ENCODE peak calls at places on chromosome 2, in ten cellular contexts. One of them, this sample, is unnamed.

GRCh38 chr2:241015439-241015838 is 17.0 kb downstream of the SNED1 start:
- ATAC-seq in HCT116: no peak
- ATAC-seq in left colon: no peak
- ATAC-seq in central memory CD8-positive, alpha-beta T cell: no peak
- ATAC-seq in activated naive CD8-positive, alpha-beta T cell treated with anti-CD3 and anti-CD28 coated beads, Interleukin-2, amount 10 ng/mL, durations not matched to agents 7 days and 5 days: no peak
- ATAC-seq in stimulated activated naive B cell treated with anti-CD40 and anti-IgM and Interleukin-4, amounts not matched to agents 10 μg/mL and 1 μg/mL and 100 μg/mL, for 72 hours: no peak
- ATAC-seq in sciatic nerve: no peak
- ATAC-seq in activated B cell treated with CpG ODN at 0.5 μM for 24 hours: no peak
- ATAC-seq in body of pancreas: no peak
- ATAC-seq in right lobe of liver: no peak
- ATAC-seq in this sample: no peak

GRCh38 chr2:43818761-43819160 is 19.9 kb downstream of the ABCG5 start:
- ATAC-seq in central memory CD8-positive, alpha-beta T cell: no peak
- ATAC-seq in left colon: peak; percentile 91
- ATAC-seq in activated B cell treated with CpG ODN at 0.5 μM for 24 hours: peak; percentile 52
- ATAC-seq in sciatic nerve: no peak
- ATAC-seq in HCT116: peak; percentile 61
- ATAC-seq in activated naive CD8-positive, alpha-beta T cell treated with anti-CD3 and anti-CD28 coated beads, Interleukin-2, amount 10 ng/mL, durations not matched to agents 7 days and 5 days: no peak
- ATAC-seq in right lobe of liver: peak; percentile 37
- ATAC-seq in body of pancreas: peak; percentile 72
- ATAC-seq in stimulated activated naive B cell treated with anti-CD40 and anti-IgM and Interleukin-4, amounts not matched to agents 10 μg/mL and 1 μg/mL and 100 μg/mL, for 72 hours: peak; percentile 86
- ATAC-seq in this sample: no peak

GRCh38 chr2:170930132-170931109 is 1.4 kb downstream of the GORASP2 start:
- ATAC-seq in left colon: peak; percentile 15
- ATAC-seq in activated B cell treated with CpG ODN at 0.5 μM for 24 hours: no peak
- ATAC-seq in activated naive CD8-positive, alpha-beta T cell treated with anti-CD3 and anti-CD28 coated beads, Interleukin-2, amount 10 ng/mL, durations not matched to agents 7 days and 5 days: peak; percentile 31
- ATAC-seq in right lobe of liver: no peak
- ATAC-seq in body of pancreas: no peak
- ATAC-seq in stimulated activated naive B cell treated with anti-CD40 and anti-IgM and Interleukin-4, amounts not matched to agents 10 μg/mL and 1 μg/mL and 100 μg/mL, for 72 hours: peak; percentile 51
- ATAC-seq in HCT116: peak; percentile 27
- ATAC-seq in central memory CD8-positive, alpha-beta T cell: peak; percentile 50
- ATAC-seq in sciatic nerve: no peak
- ATAC-seq in this sample: no peak

GRCh38 chr2:85998071-85998991 is 107.4 kb downstream of the POLR1A start:
- ATAC-seq in right lobe of liver: peak; percentile 15
- ATAC-seq in left colon: no peak
- ATAC-seq in stimulated activated naive B cell treated with anti-CD40 and anti-IgM and Interleukin-4, amounts not matched to agents 10 μg/mL and 1 μg/mL and 100 μg/mL, for 72 hours: no peak
- ATAC-seq in sciatic nerve: peak; percentile 72
- ATAC-seq in activated naive CD8-positive, alpha-beta T cell treated with anti-CD3 and anti-CD28 coated beads, Interleukin-2, amount 10 ng/mL, durations not matched to agents 7 days and 5 days: peak; percentile 4
- ATAC-seq in central memory CD8-positive, alpha-beta T cell: no peak
- ATAC-seq in activated B cell treated with CpG ODN at 0.5 μM for 24 hours: no peak
- ATAC-seq in body of pancreas: peak; percentile 26
- ATAC-seq in HCT116: no peak
- ATAC-seq in this sample: peak; percentile 54

GRCh38 chr2:81739971-81740370 is 1435.4 kb upstream of the LRRTM1 start:
- ATAC-seq in stimulated activated naive B cell treated with anti-CD40 and anti-IgM and Interleukin-4, amounts not matched to agents 10 μg/mL and 1 μg/mL and 100 μg/mL, for 72 hours: no peak
- ATAC-seq in central memory CD8-positive, alpha-beta T cell: no peak
- ATAC-seq in HCT116: no peak
- ATAC-seq in activated naive CD8-positive, alpha-beta T cell treated with anti-CD3 and anti-CD28 coated beads, Interleukin-2, amount 10 ng/mL, durations not matched to agents 7 days and 5 days: no peak
- ATAC-seq in left colon: no peak
- ATAC-seq in body of pancreas: no peak
- ATAC-seq in activated B cell treated with CpG ODN at 0.5 μM for 24 hours: no peak
- ATAC-seq in right lobe of liver: no peak
- ATAC-seq in sciatic nerve: no peak
- ATAC-seq in this sample: no peak

GRCh38 chr2:70923378-70924015 is 12.2 kb upstream of the ATP6V1B1 start:
- ATAC-seq in sciatic nerve: no peak
- ATAC-seq in HCT116: peak; percentile 80
- ATAC-seq in central memory CD8-positive, alpha-beta T cell: no peak
- ATAC-seq in stimulated activated naive B cell treated with anti-CD40 and anti-IgM and Interleukin-4, amounts not matched to agents 10 μg/mL and 1 μg/mL and 100 μg/mL, for 72 hours: peak; percentile 27
- ATAC-seq in body of pancreas: no peak
- ATAC-seq in activated B cell treated with CpG ODN at 0.5 μM for 24 hours: no peak
- ATAC-seq in left colon: no peak
- ATAC-seq in activated naive CD8-positive, alpha-beta T cell treated with anti-CD3 and anti-CD28 coated beads, Interleukin-2, amount 10 ng/mL, durations not matched to agents 7 days and 5 days: peak; percentile 41
- ATAC-seq in right lobe of liver: no peak
- ATAC-seq in this sample: no peak

GRCh38 chr2:1781291-1782080 is 37.2 kb upstream of the PXDN start:
- ATAC-seq in activated B cell treated with CpG ODN at 0.5 μM for 24 hours: no peak
- ATAC-seq in central memory CD8-positive, alpha-beta T cell: no peak
- ATAC-seq in HCT116: peak; percentile 83
- ATAC-seq in activated naive CD8-positive, alpha-beta T cell treated with anti-CD3 and anti-CD28 coated beads, Interleukin-2, amount 10 ng/mL, durations not matched to agents 7 days and 5 days: peak; percentile 88
- ATAC-seq in stimulated activated naive B cell treated with anti-CD40 and anti-IgM and Interleukin-4, amounts not matched to agents 10 μg/mL and 1 μg/mL and 100 μg/mL, for 72 hours: no peak
- ATAC-seq in sciatic nerve: no peak
- ATAC-seq in right lobe of liver: no peak
- ATAC-seq in body of pancreas: no peak
- ATAC-seq in left colon: no peak
- ATAC-seq in this sample: no peak

GRCh38 chr2:230434677-230435324 is 18.8 kb downstream of the SP100 start:
- ATAC-seq in body of pancreas: no peak
- ATAC-seq in right lobe of liver: peak; percentile 27
- ATAC-seq in HCT116: no peak
- ATAC-seq in sciatic nerve: no peak
- ATAC-seq in left colon: no peak
- ATAC-seq in stimulated activated naive B cell treated with anti-CD40 and anti-IgM and Interleukin-4, amounts not matched to agents 10 μg/mL and 1 μg/mL and 100 μg/mL, for 72 hours: no peak
- ATAC-seq in activated B cell treated with CpG ODN at 0.5 μM for 24 hours: peak; percentile 18
- ATAC-seq in central memory CD8-positive, alpha-beta T cell: no peak
- ATAC-seq in activated naive CD8-positive, alpha-beta T cell treated with anti-CD3 and anti-CD28 coated beads, Interleukin-2, amount 10 ng/mL, durations not matched to agents 7 days and 5 days: no peak
- ATAC-seq in this sample: no peak

GRCh38 chr2:19045151-19045550 is 313.3 kb downstream of the OSR1 start:
- ATAC-seq in left colon: no peak
- ATAC-seq in activated B cell treated with CpG ODN at 0.5 μM for 24 hours: no peak
- ATAC-seq in body of pancreas: no peak
- ATAC-seq in stimulated activated naive B cell treated with anti-CD40 and anti-IgM and Interleukin-4, amounts not matched to agents 10 μg/mL and 1 μg/mL and 100 μg/mL, for 72 hours: no peak
- ATAC-seq in central memory CD8-positive, alpha-beta T cell: no peak
- ATAC-seq in right lobe of liver: no peak
- ATAC-seq in activated naive CD8-positive, alpha-beta T cell treated with anti-CD3 and anti-CD28 coated beads, Interleukin-2, amount 10 ng/mL, durations not matched to agents 7 days and 5 days: no peak
- ATAC-seq in sciatic nerve: peak; percentile 71
- ATAC-seq in HCT116: no peak
- ATAC-seq in this sample: no peak

GRCh38 chr2:165877565-165878550 is 75.7 kb downstream of the TTC21B start:
- ATAC-seq in right lobe of liver: peak; percentile 40
- ATAC-seq in activated B cell treated with CpG ODN at 0.5 μM for 24 hours: no peak
- ATAC-seq in sciatic nerve: no peak
- ATAC-seq in central memory CD8-positive, alpha-beta T cell: no peak
- ATAC-seq in body of pancreas: no peak
- ATAC-seq in HCT116: no peak
- ATAC-seq in activated naive CD8-positive, alpha-beta T cell treated with anti-CD3 and anti-CD28 coated beads, Interleukin-2, amount 10 ng/mL, durations not matched to agents 7 days and 5 days: peak; percentile 13
- ATAC-seq in left colon: no peak
- ATAC-seq in stimulated activated naive B cell treated with anti-CD40 and anti-IgM and Interleukin-4, amounts not matched to agents 10 μg/mL and 1 μg/mL and 100 μg/mL, for 72 hours: no peak
- ATAC-seq in this sample: no peak

GRCh38 chr2:158656492-158657190 is 138.5 kb upstream of the DAPL1 start:
- ATAC-seq in body of pancreas: no peak
- ATAC-seq in left colon: no peak
- ATAC-seq in sciatic nerve: peak; percentile 11
- ATAC-seq in HCT116: no peak
- ATAC-seq in stimulated activated naive B cell treated with anti-CD40 and anti-IgM and Interleukin-4, amounts not matched to agents 10 μg/mL and 1 μg/mL and 100 μg/mL, for 72 hours: no peak
- ATAC-seq in right lobe of liver: no peak
- ATAC-seq in central memory CD8-positive, alpha-beta T cell: no peak
- ATAC-seq in activated naive CD8-positive, alpha-beta T cell treated with anti-CD3 and anti-CD28 coated beads, Interleukin-2, amount 10 ng/mL, durations not matched to agents 7 days and 5 days: no peak
- ATAC-seq in activated B cell treated with CpG ODN at 0.5 μM for 24 hours: no peak
- ATAC-seq in this sample: no peak

GRCh38 chr2:65802298-65802942 is 370.0 kb upstream of the SPRED2 start:
- ATAC-seq in central memory CD8-positive, alpha-beta T cell: no peak
- ATAC-seq in activated naive CD8-positive, alpha-beta T cell treated with anti-CD3 and anti-CD28 coated beads, Interleukin-2, amount 10 ng/mL, durations not matched to agents 7 days and 5 days: no peak
- ATAC-seq in right lobe of liver: no peak
- ATAC-seq in sciatic nerve: no peak
- ATAC-seq in left colon: no peak
- ATAC-seq in activated B cell treated with CpG ODN at 0.5 μM for 24 hours: no peak
- ATAC-seq in stimulated activated naive B cell treated with anti-CD40 and anti-IgM and Interleukin-4, amounts not matched to agents 10 μg/mL and 1 μg/mL and 100 μg/mL, for 72 hours: no peak
- ATAC-seq in HCT116: no peak
- ATAC-seq in body of pancreas: no peak
- ATAC-seq in this sample: no peak

GRCh38 chr2:51085679-51086078 is 53.7 kb upstream of the NRXN1 start:
- ATAC-seq in left colon: no peak
- ATAC-seq in sciatic nerve: no peak
- ATAC-seq in right lobe of liver: no peak
- ATAC-seq in stimulated activated naive B cell treated with anti-CD40 and anti-IgM and Interleukin-4, amounts not matched to agents 10 μg/mL and 1 μg/mL and 100 μg/mL, for 72 hours: no peak
- ATAC-seq in HCT116: no peak
- ATAC-seq in activated B cell treated with CpG ODN at 0.5 μM for 24 hours: no peak
- ATAC-seq in body of pancreas: no peak
- ATAC-seq in central memory CD8-positive, alpha-beta T cell: no peak
- ATAC-seq in activated naive CD8-positive, alpha-beta T cell treated with anti-CD3 and anti-CD28 coated beads, Interleukin-2, amount 10 ng/mL, durations not matched to agents 7 days and 5 days: no peak
- ATAC-seq in this sample: no peak

GRCh38 chr2:195202163-195202845 is 454.7 kb upstream of the SLC39A10 start:
- ATAC-seq in HCT116: no peak
- ATAC-seq in activated B cell treated with CpG ODN at 0.5 μM for 24 hours: no peak
- ATAC-seq in central memory CD8-positive, alpha-beta T cell: peak; percentile 49
- ATAC-seq in activated naive CD8-positive, alpha-beta T cell treated with anti-CD3 and anti-CD28 coated beads, Interleukin-2, amount 10 ng/mL, durations not matched to agents 7 days and 5 days: peak; percentile 89
- ATAC-seq in sciatic nerve: no peak
- ATAC-seq in left colon: no peak
- ATAC-seq in right lobe of liver: no peak
- ATAC-seq in stimulated activated naive B cell treated with anti-CD40 and anti-IgM and Interleukin-4, amounts not matched to agents 10 μg/mL and 1 μg/mL and 100 μg/mL, for 72 hours: no peak
- ATAC-seq in body of pancreas: no peak
- ATAC-seq in this sample: no peak

GRCh38 chr2:158505448-158505934 is 48.7 kb downstream of the PKP4 start:
- ATAC-seq in activated B cell treated with CpG ODN at 0.5 μM for 24 hours: no peak
- ATAC-seq in activated naive CD8-positive, alpha-beta T cell treated with anti-CD3 and anti-CD28 coated beads, Interleukin-2, amount 10 ng/mL, durations not matched to agents 7 days and 5 days: no peak
- ATAC-seq in central memory CD8-positive, alpha-beta T cell: no peak
- ATAC-seq in sciatic nerve: no peak
- ATAC-seq in right lobe of liver: peak; percentile 11
- ATAC-seq in stimulated activated naive B cell treated with anti-CD40 and anti-IgM and Interleukin-4, amounts not matched to agents 10 μg/mL and 1 μg/mL and 100 μg/mL, for 72 hours: no peak
- ATAC-seq in HCT116: no peak
- ATAC-seq in body of pancreas: peak; percentile 63
- ATAC-seq in left colon: no peak
- ATAC-seq in this sample: no peak

GRCh38 chr2:130778781-130779180 is 23.4 kb downstream of the AMER3 start:
- ATAC-seq in activated naive CD8-positive, alpha-beta T cell treated with anti-CD3 and anti-CD28 coated beads, Interleukin-2, amount 10 ng/mL, durations not matched to agents 7 days and 5 days: no peak
- ATAC-seq in left colon: no peak
- ATAC-seq in activated B cell treated with CpG ODN at 0.5 μM for 24 hours: no peak
- ATAC-seq in central memory CD8-positive, alpha-beta T cell: no peak
- ATAC-seq in body of pancreas: no peak
- ATAC-seq in sciatic nerve: no peak
- ATAC-seq in HCT116: no peak
- ATAC-seq in stimulated activated naive B cell treated with anti-CD40 and anti-IgM and Interleukin-4, amounts not matched to agents 10 μg/mL and 1 μg/mL and 100 μg/mL, for 72 hours: no peak
- ATAC-seq in right lobe of liver: no peak
- ATAC-seq in this sample: no peak

GRCh38 chr2:36701391-36701795 is 4.9 kb downstream of the VIT start:
- ATAC-seq in activated naive CD8-positive, alpha-beta T cell treated with anti-CD3 and anti-CD28 coated beads, Interleukin-2, amount 10 ng/mL, durations not matched to agents 7 days and 5 days: no peak
- ATAC-seq in left colon: no peak
- ATAC-seq in HCT116: no peak
- ATAC-seq in body of pancreas: no peak
- ATAC-seq in activated B cell treated with CpG ODN at 0.5 μM for 24 hours: no peak
- ATAC-seq in right lobe of liver: no peak
- ATAC-seq in sciatic nerve: no peak
- ATAC-seq in stimulated activated naive B cell treated with anti-CD40 and anti-IgM and Interleukin-4, amounts not matched to agents 10 μg/mL and 1 μg/mL and 100 μg/mL, for 72 hours: no peak
- ATAC-seq in central memory CD8-positive, alpha-beta T cell: no peak
- ATAC-seq in this sample: no peak

GRCh38 chr2:3170792-3171455 is 206.7 kb downstream of the EIPR1 start:
- ATAC-seq in left colon: no peak
- ATAC-seq in HCT116: no peak
- ATAC-seq in right lobe of liver: no peak
- ATAC-seq in activated B cell treated with CpG ODN at 0.5 μM for 24 hours: no peak
- ATAC-seq in central memory CD8-positive, alpha-beta T cell: no peak
- ATAC-seq in stimulated activated naive B cell treated with anti-CD40 and anti-IgM and Interleukin-4, amounts not matched to agents 10 μg/mL and 1 μg/mL and 100 μg/mL, for 72 hours: no peak
- ATAC-seq in sciatic nerve: no peak
- ATAC-seq in body of pancreas: no peak
- ATAC-seq in activated naive CD8-positive, alpha-beta T cell treated with anti-CD3 and anti-CD28 coated beads, Interleukin-2, amount 10 ng/mL, durations not matched to agents 7 days and 5 days: no peak
- ATAC-seq in this sample: no peak

GRCh38 chr2:32926708-32927084 is 20.1 kb upstream of the LTBP1 start:
- ATAC-seq in HCT116: no peak
- ATAC-seq in central memory CD8-positive, alpha-beta T cell: no peak
- ATAC-seq in sciatic nerve: no peak
- ATAC-seq in activated B cell treated with CpG ODN at 0.5 μM for 24 hours: no peak
- ATAC-seq in right lobe of liver: peak; percentile 28
- ATAC-seq in body of pancreas: no peak
- ATAC-seq in activated naive CD8-positive, alpha-beta T cell treated with anti-CD3 and anti-CD28 coated beads, Interleukin-2, amount 10 ng/mL, durations not matched to agents 7 days and 5 days: no peak
- ATAC-seq in left colon: no peak
- ATAC-seq in stimulated activated naive B cell treated with anti-CD40 and anti-IgM and Interleukin-4, amounts not matched to agents 10 μg/mL and 1 μg/mL and 100 μg/mL, for 72 hours: no peak
- ATAC-seq in this sample: no peak

GRCh38 chr2:241865957-241866858 is 3.3 kb upstream of the RTP5 start:
- ATAC-seq in left colon: no peak
- ATAC-seq in HCT116: no peak
- ATAC-seq in central memory CD8-positive, alpha-beta T cell: no peak
- ATAC-seq in activated B cell treated with CpG ODN at 0.5 μM for 24 hours: peak; percentile 43
- ATAC-seq in body of pancreas: no peak
- ATAC-seq in activated naive CD8-positive, alpha-beta T cell treated with anti-CD3 and anti-CD28 coated beads, Interleukin-2, amount 10 ng/mL, durations not matched to agents 7 days and 5 days: peak; percentile 24
- ATAC-seq in sciatic nerve: no peak
- ATAC-seq in right lobe of liver: no peak
- ATAC-seq in stimulated activated naive B cell treated with anti-CD40 and anti-IgM and Interleukin-4, amounts not matched to agents 10 μg/mL and 1 μg/mL and 100 μg/mL, for 72 hours: peak; percentile 13
- ATAC-seq in this sample: no peak

This sample was measured in gastroesophageal sphincter.